ENCODE peak calls at places on chromosomes 13 and 19, in four cellular contexts. J is right atrium auricular region, B is iris pigment epithelial cell, M is IMR-90. T is an unnamed sample.

GRCh38 chr19:51830263-51830662 is 35.3 kb downstream of the FPR3 start:
- DNase-seq in J (no peak), B (peak), M (no peak), T (no peak)

GRCh38 chr13:19767966-19768365 is 14.8 kb downstream of the PSPC1 start:
- DNase-seq in J (no peak), B (no peak), M (no peak), T (no peak)

GRCh38 chr19:32743021-32743420 is 23.5 kb downstream of the TDRD12 start:
- DNase-seq in J (no peak), B (no peak), M (no peak), T (no peak)

GRCh38 chr19:44212865-44213346 is 574 bp downstream of the ZNF227 start:
- DNase-seq in J (no peak), B (peak), M (peak), T (peak)

GRCh38 chr19:48203227-48203793 is 32.8 kb downstream of the ZSWIM9 start:
- DNase-seq in J (peak), B (no peak), M (no peak), T (no peak)

GRCh38 chr19:16613841-16614240 is 14.2 kb downstream of the MED26 start:
- DNase-seq in J (no peak), B (no peak), M (no peak), T (no peak)

GRCh38 chr13:19159761-19160420 is 21.7 kb downstream of the TUBA3C start:
- DNase-seq in J (no peak), B (no peak), M (no peak), T (no peak)

GRCh38 chr13:109816112-109816978 is 30.0 kb upstream of the IRS2 start:
- DNase-seq in J (no peak), B (no peak), M (no peak), T (no peak)

GRCh38 chr19:7618366-7618765 is 11.0 kb downstream of the XAB2 start:
- DNase-seq in J (no peak), B (no peak), M (no peak), T (no peak)

GRCh38 chr13:46295531-46296464 is 84.1 kb downstream of the LRRC63 start:
- DNase-seq in J (peak), B (peak), M (peak), T (peak)

GRCh38 chr13:56019606-56020005 is 1121.1 kb upstream of the PRR20A start:
- DNase-seq in J (no peak), B (no peak), M (no peak), T (no peak)

GRCh38 chr13:96100457-96101220 is 10.7 kb downstream of the HS6ST3 start:
- DNase-seq in J (no peak), B (no peak), M (no peak), T (no peak)

GRCh38 chr19:47613165-47614146 is 4.5 kb downstream of the BICRA start:
- DNase-seq in J (no peak), B (peak), M (peak), T (peak)

GRCh38 chr13:70249332-70250064 is 141.2 kb upstream of the KLHL1 start:
- DNase-seq in J (no peak), B (peak), M (no peak), T (no peak)

GRCh38 chr13:42364613-42365000 is 92.7 kb downstream of the AKAP11 start:
- DNase-seq in J (no peak), B (peak), M (no peak), T (no peak)

GRCh38 chr19:3386447-3387234 is 20.3 kb downstream of the NFIC start:
- DNase-seq in J (no peak), B (no peak), M (no peak), T (no peak)

GRCh38 chr13:26660761-26661160 is 99.8 kb downstream of the GPR12 start:
- DNase-seq in J (no peak), B (no peak), M (no peak), T (no peak)